ENCODE peak calls at places on chromosomes 13 and 19, in nine cellular contexts. O, C, I, P, Q, L, Y, M and W are unnamed samples.

GRCh38 chr19:18456974-18457373 is 19.0 kb upstream of the ISYNA1 start:
- DNase-seq in M (no peak), O (no peak), L (no peak), C (no peak), I (peak; percentile 75), P (no peak), Y (no peak), Q (no peak), W (no peak)

GRCh38 chr19:36572593-36573019 is 486 bp downstream of the ZNF529 start:
- DNase-seq in I (no peak), O (no peak), M (no peak), C (no peak), P (no peak), Q (no peak), L (no peak), Y (no peak), W (no peak)

GRCh38 chr19:40059624-40060023 is 3.6 kb upstream of the ZNF780B start:
- DNase-seq in P (no peak), I (no peak), M (no peak), L (no peak), Q (no peak), C (no peak), O (no peak), Y (no peak), W (no peak)

GRCh38 chr13:100214886-100215285 is 126.0 kb downstream of the PCCA start:
- DNase-seq in I (peak; percentile 47), O (peak; percentile 35), P (no peak), L (peak; percentile 93), Y (peak; percentile 54), Q (no peak), C (no peak), M (peak; percentile 64), W (no peak)

GRCh38 chr19:6260912-6261636 is 18.7 kb downstream of the MLLT1 start:
- DNase-seq in C (peak; percentile 59), I (peak; percentile 44), P (peak; percentile 38), Q (peak; percentile 44), L (peak; percentile 22), Y (no peak), O (peak; percentile 54), M (no peak), W (no peak)

GRCh38 chr13:98215508-98215907 is 38.4 kb upstream of the RNF113B start:
- DNase-seq in C (no peak), I (no peak), Y (no peak), O (no peak), L (no peak), Q (no peak), M (no peak), P (no peak), W (no peak)

GRCh38 chr13:48393030-48393697 is 19.7 kb downstream of the LPAR6 start:
- DNase-seq in Y (no peak), M (no peak), Q (no peak), P (no peak), L (no peak), O (no peak), C (no peak), I (no peak), W (no peak)

GRCh38 chr13:31686660-31687430 is 52.5 kb upstream of the RXFP2 start:
- DNase-seq in Y (no peak), C (no peak), L (no peak), O (no peak), Q (no peak), P (no peak), M (no peak), I (peak; percentile 61), W (no peak)

GRCh38 chr13:21528616-21529015 is 69.5 kb upstream of the ZDHHC20 start:
- DNase-seq in Y (no peak), I (peak; percentile 48), M (no peak), L (peak; percentile 63), Q (no peak), P (no peak), C (no peak), O (peak; percentile 4), W (no peak)

GRCh38 chr19:11806354-11807098 is 7.5 kb upstream of the ZNF440 start:
- DNase-seq in M (no peak), Q (no peak), Y (peak; percentile 27), L (no peak), C (no peak), I (no peak), O (no peak), P (no peak), W (no peak)

GRCh38 chr19:43372462-43372861 is 19.0 kb downstream of the CD177 start:
- DNase-seq in C (no peak), Q (no peak), O (no peak), I (peak; percentile 40), Y (no peak), P (no peak), L (peak; percentile 24), M (peak; percentile 18), W (no peak)

GRCh38 chr19:5968431-5969373 is 9.2 kb downstream of the RANBP3 start:
- DNase-seq in I (no peak), O (no peak), Q (peak; percentile 54), C (no peak), P (no peak), M (peak; percentile 58), Y (no peak), L (no peak), W (no peak)

GRCh38 chr13:34034411-34034810 is 216.5 kb downstream of the RFC3 start:
- DNase-seq in C (no peak), M (no peak), O (no peak), Q (no peak), L (no peak), Y (no peak), P (no peak), I (peak; percentile 40), W (no peak)

GRCh38 chr19:17579523-17580244 is 24.2 kb downstream of the COLGALT1 start:
- DNase-seq in M (peak; percentile 24), P (peak; percentile 87), C (peak; percentile 73), O (peak; percentile 58), I (peak; percentile 75), Y (peak; percentile 57), L (peak; percentile 26), Q (peak; percentile 39), W (peak; percentile 66)

GRCh38 chr19:33398361-33399060 is 25.0 kb downstream of the CEBPG start:
- DNase-seq in C (no peak), I (no peak), Y (no peak), L (no peak), P (no peak), Q (no peak), O (no peak), M (no peak), W (no peak)

GRCh38 chr19:48308695-48309586 is 16.4 kb upstream of the EMP3 start:
- DNase-seq in Y (no peak), I (no peak), L (no peak), C (peak; percentile 55), O (no peak), P (no peak), Q (peak; percentile 25), M (no peak), W (no peak)

GRCh38 chr13:25111557-25111956 is 15.6 kb downstream of the PABPC3 start:
- DNase-seq in Q (no peak), I (peak; percentile 6), C (no peak), Y (no peak), L (peak; percentile 7), P (no peak), M (peak; percentile 36), O (peak; percentile 15), W (no peak)

GRCh38 chr19:51123381-51124186 is 1.1 kb upstream of the SIGLEC9 start:
- DNase-seq in P (no peak), O (no peak), I (no peak), Q (no peak), L (no peak), M (no peak), Y (no peak), C (no peak), W (no peak)

GRCh38 chr19:806815-807421 is 9.7 kb downstream of the PTBP1 start:
- DNase-seq in L (no peak), Y (no peak), I (no peak), Q (no peak), C (no peak), P (no peak), O (no peak), M (no peak), W (no peak)

GRCh38 chr13:65460136-65460535 is 1770.0 kb downstream of the PCDH9 start:
- DNase-seq in Q (no peak), M (no peak), L (peak; percentile 85), P (no peak), Y (peak; percentile 75), I (no peak), O (no peak), C (no peak), W (no peak)

GRCh38 chr13:52600666-52601065 is 41.6 kb upstream of the HNRNPA1L2 start:
- DNase-seq in Y (peak; percentile 35), C (no peak), M (no peak), P (no peak), Q (peak; percentile 61), L (no peak), I (peak; percentile 46), O (no peak), W (no peak)
- H3K27ac ChIP-seq in Y (no peak overlapping the region), C (no peak overlapping the region), M (peak overlapping the region; percentile 50), P (no peak overlapping the region), Q (peak overlapping the region; percentile 93), L (peak overlapping the region; percentile 82), I (peak overlapping the region; percentile 87), O (no peak overlapping the region), W (peak overlapping the region; percentile 47)

DNA sequence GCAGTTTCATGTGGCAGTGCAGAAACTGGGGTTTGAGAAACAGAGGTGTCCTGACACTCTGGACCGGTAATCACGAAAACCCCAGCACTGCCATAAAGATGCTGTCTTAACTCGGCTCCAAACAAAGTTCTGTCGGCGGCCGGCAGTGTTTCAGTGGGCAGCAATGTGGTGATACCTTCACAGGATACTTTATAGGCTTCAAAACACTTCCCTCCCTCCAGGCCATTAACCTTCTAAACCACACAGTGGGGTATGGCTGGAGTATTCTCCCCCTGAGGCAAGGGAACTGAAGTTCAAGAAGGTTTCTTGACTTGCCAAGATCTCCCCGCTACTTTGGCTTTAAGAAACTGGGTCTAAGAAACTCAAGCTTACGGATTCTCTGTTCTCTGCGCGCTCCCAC is 1.1 kb downstream of the RUBCNL start:
- DNase-seq in Y (no peak), C (peak; percentile 5), L (no peak), P (no peak), Q (no peak), M (no peak), I (peak; percentile 20), O (no peak), W (no peak)
- H3K9ac ChIP-seq in Y (no peak overlapping the region), C (no peak overlapping the region), L (no peak overlapping the region), P (no peak overlapping the region), Q (no peak overlapping the region), M (no peak overlapping the region), I (no peak overlapping the region), O (no peak overlapping the region), W (no peak overlapping the region)

DNA sequence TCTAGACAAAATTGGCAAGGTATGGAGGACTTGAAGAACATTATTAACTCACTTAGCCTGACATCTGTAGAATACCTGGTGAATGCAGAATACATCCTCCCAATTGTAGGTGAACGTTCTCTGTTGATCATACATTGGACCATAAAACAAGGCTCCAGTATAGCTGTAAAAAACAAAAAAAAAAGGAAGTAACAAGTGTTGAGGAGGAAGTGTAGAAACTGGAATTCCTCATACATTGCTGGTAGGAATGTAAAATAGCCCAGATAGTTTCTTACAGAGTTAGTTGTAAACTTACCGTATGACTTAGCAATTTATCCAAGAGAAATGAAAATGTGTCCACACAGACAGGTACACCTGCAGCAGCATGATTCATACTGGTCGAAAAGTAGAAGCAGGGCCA is 44.8 kb downstream of the TSSK6 start:
- DNase-seq in M (no peak), C (no peak), Q (no peak), L (no peak), Y (no peak), I (no peak), O (no peak), P (no peak), W (no peak)
- H4K20me1 ChIP-seq in M (no peaks in the 10 kb centered on the region), C (peaks cover 29% of the 10 kb centered on the region), Q (peaks cover 4% of the 10 kb centered on the region), L (peaks cover 33% of the 10 kb centered on the region), Y (no peaks in the 10 kb centered on the region), I (no peaks in the 10 kb centered on the region), O (peaks cover under 1% of the 10 kb centered on the region), P (peaks cover 16% of the 10 kb centered on the region), W (peaks cover 14% of the 10 kb centered on the region)

GRCh38 chr13:113288880-113289279 is 8.2 kb upstream of the LAMP1 start:
- DNase-seq in Y (no peak), P (no peak), I (no peak), O (no peak), L (no peak), Q (no peak), M (peak; percentile 66), C (no peak), W (peak; percentile 80)
- H3K27ac ChIP-seq in Y (no peak overlapping the region), P (no peak overlapping the region), I (no peak overlapping the region), O (no peak overlapping the region), L (no peak overlapping the region), Q (no peak overlapping the region), M (no peak overlapping the region), C (no peak overlapping the region), W (no peak overlapping the region)